ENCODE peak calls at places on chromosomes 16 and 17, in five cellular contexts. One of them, this sample, is unnamed.

GRCh38 chr17:41910701-41911391 is 7.9 kb downstream of the ACLY start:
- DNase-seq in AG10803: peak
- DNase-seq in NCI-H2029 treated with DMSO at 0.1 percent for 48 hours: no peak
- DNase-seq in effector CD4-positive, alpha-beta T cell: no peak
- DNase-seq in NCI-H187: no peak
- DNase-seq in this sample: no peak

GRCh38 chr17:34703533-34703932 is 124.2 kb downstream of the TMEM132E start:
- DNase-seq in AG10803: peak
- DNase-seq in NCI-H2029 treated with DMSO at 0.1 percent for 48 hours: no peak
- DNase-seq in effector CD4-positive, alpha-beta T cell: no peak
- DNase-seq in NCI-H187: no peak
- DNase-seq in this sample: no peak

GRCh38 chr17:75228305-75228704 is 22.8 kb downstream of the NUP85 start:
- DNase-seq in AG10803: no peak
- DNase-seq in NCI-H2029 treated with DMSO at 0.1 percent for 48 hours: no peak
- DNase-seq in effector CD4-positive, alpha-beta T cell: no peak
- DNase-seq in NCI-H187: no peak
- DNase-seq in this sample: no peak

GRCh38 chr16:19698480-19699465 is 19.3 kb downstream of the KNOP1 start:
- DNase-seq in AG10803: peak
- DNase-seq in NCI-H2029 treated with DMSO at 0.1 percent for 48 hours: no peak
- DNase-seq in effector CD4-positive, alpha-beta T cell: no peak
- DNase-seq in NCI-H187: no peak
- DNase-seq in this sample: no peak

GRCh38 chr17:34638526-34639260 is 59.3 kb downstream of the TMEM132E start:
- DNase-seq in AG10803: no peak
- DNase-seq in NCI-H2029 treated with DMSO at 0.1 percent for 48 hours: no peak
- DNase-seq in effector CD4-positive, alpha-beta T cell: no peak
- DNase-seq in NCI-H187: no peak
- DNase-seq in this sample: no peak

GRCh38 chr17:8018436-8018835 is 16.0 kb downstream of the GUCY2D start:
- DNase-seq in AG10803: no peak
- DNase-seq in NCI-H2029 treated with DMSO at 0.1 percent for 48 hours: no peak
- DNase-seq in effector CD4-positive, alpha-beta T cell: no peak
- DNase-seq in NCI-H187: no peak
- DNase-seq in this sample: no peak

GRCh38 chr16:18800674-18801196 is 614 bp downstream of the ARL6IP1 start:
- DNase-seq in AG10803: peak
- DNase-seq in NCI-H2029 treated with DMSO at 0.1 percent for 48 hours: no peak
- DNase-seq in effector CD4-positive, alpha-beta T cell: no peak
- DNase-seq in NCI-H187: no peak
- DNase-seq in this sample: no peak

GRCh38 chr16:66386629-66387622 is 20.4 kb downstream of the CDH5 start:
- DNase-seq in AG10803: no peak
- DNase-seq in NCI-H2029 treated with DMSO at 0.1 percent for 48 hours: no peak
- DNase-seq in effector CD4-positive, alpha-beta T cell: no peak
- DNase-seq in NCI-H187: peak
- DNase-seq in this sample: no peak

GRCh38 chr16:77271532-77272426 is 72.6 kb downstream of the SYCE1L start:
- DNase-seq in AG10803: no peak
- DNase-seq in NCI-H2029 treated with DMSO at 0.1 percent for 48 hours: no peak
- DNase-seq in effector CD4-positive, alpha-beta T cell: no peak
- DNase-seq in NCI-H187: no peak
- DNase-seq in this sample: no peak

GRCh38 chr16:57623251-57624043 is 5.0 kb upstream of the ADGRG1 start:
- DNase-seq in AG10803: no peak
- DNase-seq in NCI-H2029 treated with DMSO at 0.1 percent for 48 hours: peak
- DNase-seq in effector CD4-positive, alpha-beta T cell: no peak
- DNase-seq in NCI-H187: peak
- DNase-seq in this sample: no peak

GRCh38 chr17:65072577-65073178 is 16.1 kb upstream of the GNA13 start:
- DNase-seq in AG10803: no peak
- DNase-seq in NCI-H2029 treated with DMSO at 0.1 percent for 48 hours: no peak
- DNase-seq in effector CD4-positive, alpha-beta T cell: no peak
- DNase-seq in NCI-H187: no peak
- DNase-seq in this sample: no peak

GRCh38 chr16:28292731-28293588 is 635 bp downstream of the SBK1 start:
- DNase-seq in AG10803: no peak
- DNase-seq in NCI-H2029 treated with DMSO at 0.1 percent for 48 hours: peak
- DNase-seq in effector CD4-positive, alpha-beta T cell: no peak
- DNase-seq in NCI-H187: peak
- DNase-seq in this sample: no peak

GRCh38 chr16:58422809-58423208 is 30.5 kb downstream of the GINS3 start:
- DNase-seq in AG10803: no peak
- DNase-seq in NCI-H2029 treated with DMSO at 0.1 percent for 48 hours: no peak
- DNase-seq in effector CD4-positive, alpha-beta T cell: no peak
- DNase-seq in NCI-H187: no peak
- DNase-seq in this sample: no peak

GRCh38 chr17:74354123-74354522 is 7.5 kb downstream of the BTBD17 start:
- DNase-seq in AG10803: no peak
- DNase-seq in NCI-H2029 treated with DMSO at 0.1 percent for 48 hours: no peak
- DNase-seq in effector CD4-positive, alpha-beta T cell: peak
- DNase-seq in NCI-H187: no peak
- DNase-seq in this sample: no peak

GRCh38 chr17:1769826-1770477 is 8.1 kb downstream of the SERPINF1 start:
- DNase-seq in AG10803: no peak
- DNase-seq in NCI-H2029 treated with DMSO at 0.1 percent for 48 hours: no peak
- DNase-seq in effector CD4-positive, alpha-beta T cell: no peak
- DNase-seq in NCI-H187: no peak
- DNase-seq in this sample: no peak

GRCh38 chr17:42133461-42134041 is 10.9 kb downstream of the HSPB9 start:
- DNase-seq in AG10803: no peak
- DNase-seq in NCI-H2029 treated with DMSO at 0.1 percent for 48 hours: peak
- DNase-seq in effector CD4-positive, alpha-beta T cell: no peak
- DNase-seq in NCI-H187: peak
- DNase-seq in this sample: no peak

GRCh38 chr16:7090628-7091115 is 242.0 kb upstream of the RBFOX1 start:
- DNase-seq in AG10803: no peak
- DNase-seq in NCI-H2029 treated with DMSO at 0.1 percent for 48 hours: no peak
- DNase-seq in effector CD4-positive, alpha-beta T cell: no peak
- DNase-seq in NCI-H187: no peak
- DNase-seq in this sample: no peak

This sample was measured in cerebellar nuclear complex.